ENCODE peak calls at places on chromosomes 11 and 22, in seven cellular contexts. One of them, this sample, is unnamed. For H3K27me3, the result is how much of the 10 kb centered on the place peaks cover.

GRCh38 chr22:19143967-19144400 is 467 bp downstream of the ESS2 start:
- DNase-seq in uterus: no peak
- DNase-seq in prostate gland: no peak
- DNase-seq in HL-60: peak
- DNase-seq in transverse colon: no peak
- DNase-seq in neural progenitor cell: no peak
- DNase-seq in AG04450: no peak
- DNase-seq in this sample: no peak

GRCh38 chr11:125464266-125464662 is 31.8 kb downstream of the FEZ1 start:
- DNase-seq in uterus: no peak
- DNase-seq in prostate gland: no peak
- DNase-seq in HL-60: no peak
- DNase-seq in transverse colon: no peak
- DNase-seq in neural progenitor cell: no peak
- DNase-seq in AG04450: no peak
- DNase-seq in this sample: no peak

GRCh38 chr22:43126506-43127165 is 16.1 kb downstream of the BIK start:
- DNase-seq in uterus: no peak
- DNase-seq in prostate gland: no peak
- DNase-seq in HL-60: no peak
- DNase-seq in transverse colon: peak
- DNase-seq in neural progenitor cell: no peak
- DNase-seq in AG04450: peak
- DNase-seq in this sample: peak

GRCh38 chr11:94876645-94877445 is 96.5 kb downstream of the CWC15 start:
- DNase-seq in uterus: peak
- DNase-seq in prostate gland: peak
- DNase-seq in HL-60: peak
- DNase-seq in transverse colon: peak
- DNase-seq in neural progenitor cell: no peak
- DNase-seq in AG04450: peak
- DNase-seq in this sample: no peak

GRCh38 chr22:39942433-39943213 is 17.6 kb upstream of the TMA7B start:
- DNase-seq in uterus: no peak
- DNase-seq in prostate gland: no peak
- DNase-seq in HL-60: peak
- DNase-seq in transverse colon: no peak
- DNase-seq in neural progenitor cell: no peak
- DNase-seq in AG04450: no peak
- DNase-seq in this sample: no peak

GRCh38 chr11:134098566-134099184 is 29.8 kb downstream of the JAM3 start:
- DNase-seq in uterus: no peak
- DNase-seq in prostate gland: no peak
- DNase-seq in HL-60: no peak
- DNase-seq in transverse colon: no peak
- DNase-seq in neural progenitor cell: no peak
- DNase-seq in AG04450: no peak
- DNase-seq in this sample: peak

GRCh38 chr11:15976433-15977045 is 379.8 kb downstream of the SOX6 start:
- DNase-seq in uterus: no peak
- DNase-seq in prostate gland: no peak
- DNase-seq in HL-60: peak
- DNase-seq in transverse colon: no peak
- DNase-seq in neural progenitor cell: no peak
- DNase-seq in AG04450: peak
- DNase-seq in this sample: no peak

GRCh38 chr22:39992088-39992826 is 2.5 kb upstream of the FAM83F start:
- DNase-seq in uterus: no peak
- DNase-seq in prostate gland: no peak
- DNase-seq in HL-60: no peak
- DNase-seq in transverse colon: no peak
- DNase-seq in neural progenitor cell: no peak
- DNase-seq in AG04450: no peak
- DNase-seq in this sample: no peak

GRCh38 chr11:126282742-126283591 is at the start of gene TIRAP:
- DNase-seq in uterus: peak
- DNase-seq in prostate gland: peak
- DNase-seq in HL-60: peak
- DNase-seq in transverse colon: peak
- DNase-seq in neural progenitor cell: peak
- DNase-seq in AG04450: no peak
- DNase-seq in this sample: peak

GRCh38 chr11:16252373-16252772 is 104.0 kb downstream of the SOX6 start:
- DNase-seq in uterus: no peak
- DNase-seq in prostate gland: no peak
- DNase-seq in HL-60: no peak
- DNase-seq in transverse colon: no peak
- DNase-seq in neural progenitor cell: peak
- DNase-seq in AG04450: no peak
- DNase-seq in this sample: peak

GRCh38 chr22:47176573-47177333 is 414.3 kb downstream of the TBC1D22A start:
- DNase-seq in uterus: no peak
- DNase-seq in prostate gland: no peak
- DNase-seq in HL-60: no peak
- DNase-seq in transverse colon: peak
- DNase-seq in neural progenitor cell: no peak
- DNase-seq in AG04450: no peak
- DNase-seq in this sample: no peak

GRCh38 chr22:30921108-30921507 is 47.5 kb downstream of the MORC2 start:
- DNase-seq in uterus: no peak
- DNase-seq in prostate gland: no peak
- DNase-seq in HL-60: no peak
- DNase-seq in transverse colon: no peak
- DNase-seq in neural progenitor cell: no peak
- DNase-seq in AG04450: no peak
- DNase-seq in this sample: no peak

GRCh38 chr22:23193882-23194281 is 13.6 kb downstream of the BCR start:
- DNase-seq in uterus: no peak
- DNase-seq in prostate gland: no peak
- DNase-seq in HL-60: no peak
- DNase-seq in transverse colon: no peak
- DNase-seq in neural progenitor cell: no peak
- DNase-seq in AG04450: no peak
- DNase-seq in this sample: no peak

GRCh38 chr11:117830674-117831351 is 6.3 kb upstream of the FXYD2 start:
- DNase-seq in uterus: peak
- DNase-seq in prostate gland: no peak
- DNase-seq in HL-60: no peak
- DNase-seq in transverse colon: peak
- DNase-seq in neural progenitor cell: no peak
- DNase-seq in AG04450: no peak
- DNase-seq in this sample: peak

GRCh38 chr11:73204711-73205121 is 13.4 kb upstream of the P2RY2 start:
- DNase-seq in uterus: no peak
- DNase-seq in prostate gland: no peak
- DNase-seq in HL-60: peak
- DNase-seq in transverse colon: peak
- DNase-seq in neural progenitor cell: no peak
- DNase-seq in AG04450: no peak
- DNase-seq in this sample: no peak

GRCh38 chr22:36734171-36735058 is 30.9 kb upstream of the CACNG2 start:
- DNase-seq in uterus: no peak
- DNase-seq in prostate gland: no peak
- DNase-seq in HL-60: no peak
- DNase-seq in transverse colon: no peak
- DNase-seq in neural progenitor cell: no peak
- DNase-seq in AG04450: no peak
- DNase-seq in this sample: peak

GRCh38 chr11:71563401-71563800 is 2.0 kb upstream of the KRTAP5-10 start:
- DNase-seq in uterus: no peak
- DNase-seq in prostate gland: no peak
- DNase-seq in HL-60: peak
- DNase-seq in transverse colon: no peak
- DNase-seq in neural progenitor cell: peak
- DNase-seq in AG04450: no peak
- DNase-seq in this sample: peak

GRCh38 chr11:124194696-124195418 is 11.7 kb downstream of the OR10D3 start:
- DNase-seq in uterus: no peak
- DNase-seq in prostate gland: no peak
- DNase-seq in HL-60: peak
- DNase-seq in transverse colon: peak
- DNase-seq in neural progenitor cell: peak
- DNase-seq in AG04450: peak
- DNase-seq in this sample: peak

GRCh38 chr11:105144887-105145286 is 5.3 kb upstream of the CARD18 start:
- DNase-seq in uterus: no peak
- DNase-seq in prostate gland: no peak
- DNase-seq in HL-60: no peak
- DNase-seq in transverse colon: no peak
- DNase-seq in neural progenitor cell: no peak
- DNase-seq in AG04450: peak
- DNase-seq in this sample: no peak

GRCh38 chr11:65491614-65492386 is 7.0 kb upstream of the MALAT1 start:
- DNase-seq in uterus: peak
- DNase-seq in prostate gland: peak
- DNase-seq in HL-60: peak
- DNase-seq in transverse colon: peak
- DNase-seq in neural progenitor cell: peak
- DNase-seq in AG04450: no peak
- DNase-seq in this sample: no peak

GRCh38 chr11:2813141-2813908 is 72.2 kb downstream of the CDKN1C start:
- DNase-seq in uterus: no peak
- DNase-seq in prostate gland: no peak
- DNase-seq in HL-60: no peak
- DNase-seq in transverse colon: no peak
- DNase-seq in neural progenitor cell: no peak
- DNase-seq in AG04450: peak
- DNase-seq in this sample: no peak

GRCh38 chr11:83545911-83546310 is 259.7 kb upstream of the CCDC90B start:
- DNase-seq in uterus: no peak
- DNase-seq in prostate gland: no peak
- DNase-seq in HL-60: no peak
- DNase-seq in transverse colon: no peak
- DNase-seq in neural progenitor cell: no peak
- DNase-seq in AG04450: no peak
- DNase-seq in this sample: no peak

GRCh38 chr11:100994966-100995365 is 134.6 kb downstream of the PGR start:
- DNase-seq in uterus: no peak
- DNase-seq in prostate gland: no peak
- DNase-seq in HL-60: no peak
- DNase-seq in transverse colon: no peak
- DNase-seq in neural progenitor cell: no peak
- DNase-seq in AG04450: no peak
- DNase-seq in this sample: no peak

GRCh38 chr22:50281384-50281760 is 11.2 kb upstream of the MAPK11 start:
- DNase-seq in uterus: no peak
- DNase-seq in prostate gland: no peak
- DNase-seq in HL-60: no peak
- DNase-seq in transverse colon: no peak
- DNase-seq in neural progenitor cell: no peak
- DNase-seq in AG04450: no peak
- DNase-seq in this sample: no peak
- H3K4me3 ChIP-seq in uterus: no peak
- H3K4me3 ChIP-seq in prostate gland: no peak
- H3K4me3 ChIP-seq in HL-60: no peak
- H3K4me3 ChIP-seq in transverse colon: no peak
- H3K4me3 ChIP-seq in neural progenitor cell: no peak
- H3K4me3 ChIP-seq in AG04450: no peak
- H3K4me3 ChIP-seq in this sample: no peak

DNA sequence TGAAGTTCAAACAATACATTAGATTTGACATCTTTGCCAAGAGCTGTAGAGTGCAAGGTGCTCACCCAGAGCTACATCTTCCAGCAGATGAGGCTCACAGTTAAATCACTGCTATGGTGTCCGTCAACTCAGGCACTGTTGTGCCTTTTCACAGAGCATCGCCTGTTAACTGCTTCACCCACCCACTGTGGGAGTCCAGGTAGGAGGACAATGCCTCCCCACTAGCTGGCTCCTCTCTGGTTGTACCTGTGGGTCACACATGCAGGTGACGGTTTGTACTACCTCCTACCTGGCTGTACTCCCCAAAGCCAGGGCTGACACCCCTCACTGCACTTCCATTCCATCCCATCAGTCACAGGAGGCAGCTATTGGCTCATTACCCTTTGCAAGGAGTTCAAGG is 84.6 kb upstream of the TOP3B start:
- DNase-seq in uterus: no peak
- DNase-seq in prostate gland: no peak
- DNase-seq in HL-60: no peak
- DNase-seq in transverse colon: no peak
- DNase-seq in neural progenitor cell: no peak
- DNase-seq in AG04450: no peak
- DNase-seq in this sample: no peak
- H3K27me3 ChIP-seq in uterus: under half
- H3K27me3 ChIP-seq in prostate gland: under half
- H3K27me3 ChIP-seq in HL-60: under half
- H3K27me3 ChIP-seq in transverse colon: under half
- H3K27me3 ChIP-seq in neural progenitor cell: half or more
- H3K27me3 ChIP-seq in AG04450: under half
- H3K27me3 ChIP-seq in this sample: half or more

DNA sequence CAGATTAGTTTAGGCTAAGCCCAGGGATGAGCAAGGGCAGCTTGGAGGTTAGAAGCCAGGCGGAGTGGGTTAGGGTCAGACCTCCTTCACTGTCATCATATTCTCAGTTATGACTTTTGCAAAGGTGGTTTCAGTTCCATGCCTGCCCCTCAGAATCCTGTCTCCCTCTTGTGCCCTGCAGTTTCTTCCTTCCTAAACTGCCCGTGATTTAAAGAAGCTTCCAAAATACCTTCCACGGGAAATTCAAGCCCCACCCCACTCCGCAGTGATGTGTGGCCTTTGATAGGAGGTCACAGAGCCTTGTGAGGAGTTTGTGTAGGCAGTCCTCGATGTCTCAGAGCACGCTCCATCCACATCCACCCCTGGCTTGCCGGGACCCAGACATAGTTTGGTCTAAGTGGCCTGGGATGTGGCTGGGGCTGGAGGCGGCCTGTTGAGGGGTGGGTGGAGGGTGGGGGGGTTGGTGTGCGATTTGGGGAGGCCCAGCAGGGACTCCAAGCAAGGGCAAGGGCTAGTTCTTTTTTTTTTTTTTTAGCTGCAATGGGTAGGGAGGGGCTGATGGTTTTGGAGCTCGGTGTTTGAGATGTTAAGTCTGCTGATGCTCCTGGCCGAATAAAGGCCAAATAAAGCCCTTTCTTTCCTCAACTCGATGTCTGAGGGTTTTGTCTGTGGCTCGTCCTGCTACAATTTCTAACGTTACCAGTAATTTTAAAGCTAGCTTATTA is 1.6 kb upstream of the IFITM1 start:
- DNase-seq in uterus: no peak
- DNase-seq in prostate gland: no peak
- DNase-seq in HL-60: no peak
- DNase-seq in transverse colon: no peak
- DNase-seq in neural progenitor cell: no peak
- DNase-seq in AG04450: no peak
- DNase-seq in this sample: no peak
- H3K4me3 ChIP-seq in uterus: peak
- H3K4me3 ChIP-seq in prostate gland: no peak
- H3K4me3 ChIP-seq in HL-60: no peak
- H3K4me3 ChIP-seq in transverse colon: peak
- H3K4me3 ChIP-seq in neural progenitor cell: no peak
- H3K4me3 ChIP-seq in AG04450: peak
- H3K4me3 ChIP-seq in this sample: peak

DNA sequence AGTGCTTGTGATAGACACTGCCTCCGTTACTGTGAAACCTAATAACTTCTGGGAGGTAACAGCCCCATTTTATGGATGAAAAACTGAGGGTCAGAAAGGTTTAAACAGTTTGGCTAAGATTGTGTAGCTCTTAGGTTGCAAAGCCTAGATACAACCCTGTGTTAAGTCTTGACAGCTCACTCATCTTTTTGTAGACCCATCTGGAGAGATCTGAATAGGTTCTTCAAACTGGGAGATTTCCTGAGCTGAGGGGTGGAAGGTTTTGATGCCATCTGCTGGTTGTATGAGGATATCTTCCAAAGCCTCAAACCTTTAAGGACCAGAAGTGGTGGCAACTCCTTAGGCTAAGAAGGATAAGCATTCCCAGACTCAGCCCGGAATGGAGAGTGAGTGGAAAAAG is 8.3 kb downstream of the YPEL4 start:
- DNase-seq in uterus: no peak
- DNase-seq in prostate gland: no peak
- DNase-seq in HL-60: peak
- DNase-seq in transverse colon: no peak
- DNase-seq in neural progenitor cell: peak
- DNase-seq in AG04450: peak
- DNase-seq in this sample: peak
- H3K27me3 ChIP-seq in uterus: under half
- H3K27me3 ChIP-seq in prostate gland: under half
- H3K27me3 ChIP-seq in HL-60: under half
- H3K27me3 ChIP-seq in transverse colon: under half
- H3K27me3 ChIP-seq in neural progenitor cell: under half
- H3K27me3 ChIP-seq in AG04450: under half
- H3K27me3 ChIP-seq in this sample: under half